ENCODE peak calls at places on chromosomes 12 and 14, in nine cellular contexts. One of them, this sample, is unnamed.

GRCh38 chr12:67271976-67272375 is 2.8 kb downstream of the CAND1 start:
- DNase-seq in mammary epithelial cell: no peak
- DNase-seq in lower leg skin: no peak
- DNase-seq in mucosa of descending colon: no peak
- DNase-seq in astrocyte of the cerebellum: peak; percentile 23
- DNase-seq in H1: no peak
- DNase-seq in neural progenitor cell: no peak
- DNase-seq in uterus: no peak
- DNase-seq in AG04450: no peak
- DNase-seq in this sample: peak; percentile 14

GRCh38 chr12:102415515-102415914 is 64.8 kb downstream of the IGF1 start:
- DNase-seq in mammary epithelial cell: no peak
- DNase-seq in lower leg skin: no peak
- DNase-seq in mucosa of descending colon: no peak
- DNase-seq in astrocyte of the cerebellum: no peak
- DNase-seq in H1: no peak
- DNase-seq in neural progenitor cell: no peak
- DNase-seq in uterus: no peak
- DNase-seq in AG04450: no peak
- DNase-seq in this sample: no peak

GRCh38 chr14:61179061-61179675 is 102.0 kb downstream of the TMEM30B start:
- DNase-seq in mammary epithelial cell: no peak
- DNase-seq in lower leg skin: no peak
- DNase-seq in mucosa of descending colon: no peak
- DNase-seq in astrocyte of the cerebellum: no peak
- DNase-seq in H1: no peak
- DNase-seq in neural progenitor cell: no peak
- DNase-seq in uterus: no peak
- DNase-seq in AG04450: no peak
- DNase-seq in this sample: no peak

GRCh38 chr14:94773017-94773681 is 3.2 kb upstream of the GSC start:
- DNase-seq in mammary epithelial cell: no peak
- DNase-seq in lower leg skin: no peak
- DNase-seq in mucosa of descending colon: no peak
- DNase-seq in astrocyte of the cerebellum: no peak
- DNase-seq in H1: no peak
- DNase-seq in neural progenitor cell: peak; percentile 83
- DNase-seq in uterus: no peak
- DNase-seq in AG04450: no peak
- DNase-seq in this sample: no peak

GRCh38 chr12:132904718-132905328 is 17.4 kb upstream of the CHFR start:
- DNase-seq in mammary epithelial cell: peak; percentile 25
- DNase-seq in lower leg skin: peak; percentile 93
- DNase-seq in mucosa of descending colon: peak; percentile 87
- DNase-seq in astrocyte of the cerebellum: no peak
- DNase-seq in H1: peak; percentile 75
- DNase-seq in neural progenitor cell: peak; percentile 90
- DNase-seq in uterus: peak; percentile 89
- DNase-seq in AG04450: no peak
- DNase-seq in this sample: no peak

GRCh38 chr12:96354326-96354725 is 45.9 kb downstream of the CDK17 start:
- DNase-seq in mammary epithelial cell: no peak
- DNase-seq in lower leg skin: no peak
- DNase-seq in mucosa of descending colon: no peak
- DNase-seq in astrocyte of the cerebellum: no peak
- DNase-seq in H1: no peak
- DNase-seq in neural progenitor cell: no peak
- DNase-seq in uterus: no peak
- DNase-seq in AG04450: peak; percentile 3
- DNase-seq in this sample: no peak

GRCh38 chr14:87149583-87150354 is 843.2 kb downstream of the GALC start:
- DNase-seq in mammary epithelial cell: peak; percentile 23
- DNase-seq in lower leg skin: no peak
- DNase-seq in mucosa of descending colon: no peak
- DNase-seq in astrocyte of the cerebellum: peak; percentile 43
- DNase-seq in H1: peak; percentile 75
- DNase-seq in neural progenitor cell: peak; percentile 55
- DNase-seq in uterus: no peak
- DNase-seq in AG04450: peak; percentile 63
- DNase-seq in this sample: peak; percentile 28

GRCh38 chr14:89801128-89801527 is 153.4 kb downstream of the EFCAB11 start:
- DNase-seq in mammary epithelial cell: peak; percentile 98
- DNase-seq in lower leg skin: no peak
- DNase-seq in mucosa of descending colon: no peak
- DNase-seq in astrocyte of the cerebellum: no peak
- DNase-seq in H1: no peak
- DNase-seq in neural progenitor cell: no peak
- DNase-seq in uterus: no peak
- DNase-seq in AG04450: no peak
- DNase-seq in this sample: no peak

GRCh38 chr12:69157023-69157655 is 82.2 kb upstream of the CPSF6 start:
- DNase-seq in mammary epithelial cell: peak; percentile 67
- DNase-seq in lower leg skin: peak; percentile 95
- DNase-seq in mucosa of descending colon: peak; percentile 90
- DNase-seq in astrocyte of the cerebellum: peak; percentile 64
- DNase-seq in H1: peak; percentile 77
- DNase-seq in neural progenitor cell: peak; percentile 91
- DNase-seq in uterus: peak; percentile 77
- DNase-seq in AG04450: peak; percentile 48
- DNase-seq in this sample: no peak

DNA sequence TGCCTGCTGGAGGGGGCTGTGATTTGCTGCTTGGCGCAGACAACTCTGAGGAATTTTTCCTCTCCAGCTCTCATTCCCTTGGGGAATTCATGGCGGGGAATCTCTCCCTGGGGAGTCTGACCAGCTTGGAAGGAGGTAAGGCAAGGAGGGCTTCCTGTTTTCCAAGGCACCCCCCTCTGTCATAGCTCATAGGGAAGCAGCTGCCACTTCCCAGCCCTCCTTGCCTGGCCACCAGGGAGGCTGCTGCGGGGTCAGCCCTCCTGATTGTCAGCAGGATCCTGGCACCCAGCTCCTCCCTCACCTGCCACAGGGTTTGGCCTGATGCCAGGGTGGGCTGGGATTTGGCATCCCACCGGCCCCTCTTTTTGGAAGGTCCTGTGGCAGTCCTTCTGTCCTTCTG is 74.8 kb downstream of the TSPAN9 start:
- DNase-seq in mammary epithelial cell: no peak
- DNase-seq in lower leg skin: no peak
- DNase-seq in mucosa of descending colon: no peak
- DNase-seq in astrocyte of the cerebellum: peak; percentile 28
- DNase-seq in H1: no peak
- DNase-seq in neural progenitor cell: peak; percentile 42
- DNase-seq in uterus: no peak
- DNase-seq in AG04450: no peak
- DNase-seq in this sample: no peak
- H3K4me3 ChIP-seq in mammary epithelial cell: no peak overlapping the region
- H3K4me3 ChIP-seq in lower leg skin: no peak overlapping the region
- H3K4me3 ChIP-seq in mucosa of descending colon: no peak overlapping the region
- H3K4me3 ChIP-seq in astrocyte of the cerebellum: no peak overlapping the region
- H3K4me3 ChIP-seq in H1: no peak overlapping the region
- H3K4me3 ChIP-seq in neural progenitor cell: no peak overlapping the region
- H3K4me3 ChIP-seq in uterus: no peak overlapping the region
- H3K4me3 ChIP-seq in AG04450: no peak overlapping the region
- H3K4me3 ChIP-seq in this sample: no peak overlapping the region

GRCh38 chr12:127670294-127670693 is 596.7 kb upstream of the TMEM132C start:
- DNase-seq in mammary epithelial cell: no peak
- DNase-seq in lower leg skin: no peak
- DNase-seq in mucosa of descending colon: no peak
- DNase-seq in astrocyte of the cerebellum: no peak
- DNase-seq in H1: no peak
- DNase-seq in neural progenitor cell: no peak
- DNase-seq in uterus: no peak
- DNase-seq in AG04450: no peak
- DNase-seq in this sample: no peak
- TF ChIP-seq CTCF in mammary epithelial cell: no peak
- TF ChIP-seq CTCF in lower leg skin: no peak
- TF ChIP-seq CTCF in mucosa of descending colon: no peak
- TF ChIP-seq CTCF in astrocyte of the cerebellum: no peak
- TF ChIP-seq CTCF in H1: no peak
- TF ChIP-seq CTCF in neural progenitor cell: no peak
- TF ChIP-seq CTCF in uterus: no peak
- TF ChIP-seq CTCF in AG04450: no peak
- TF ChIP-seq CTCF in this sample: no peak

GRCh38 chr14:64504897-64505771 is 564 bp downstream of the ZBTB1 start:
- DNase-seq in mammary epithelial cell: peak; percentile 87
- DNase-seq in lower leg skin: peak; percentile 98
- DNase-seq in mucosa of descending colon: peak; percentile 95
- DNase-seq in astrocyte of the cerebellum: peak; percentile 45
- DNase-seq in H1: peak; percentile 62
- DNase-seq in neural progenitor cell: peak; percentile 94
- DNase-seq in uterus: peak; percentile 86
- DNase-seq in AG04450: peak; percentile 57
- DNase-seq in this sample: no peak

GRCh38 chr14:64507376-64508156 is 3.0 kb downstream of the ZBTB1 start:
- DNase-seq in mammary epithelial cell: peak; percentile 78
- DNase-seq in lower leg skin: no peak
- DNase-seq in mucosa of descending colon: no peak
- DNase-seq in astrocyte of the cerebellum: no peak
- DNase-seq in H1: no peak
- DNase-seq in neural progenitor cell: no peak
- DNase-seq in uterus: no peak
- DNase-seq in AG04450: no peak
- DNase-seq in this sample: no peak

GRCh38 chr14:64509036-64509435 is 4.5 kb downstream of the ZBTB1 start:
- DNase-seq in mammary epithelial cell: no peak
- DNase-seq in lower leg skin: no peak
- DNase-seq in mucosa of descending colon: no peak
- DNase-seq in astrocyte of the cerebellum: no peak
- DNase-seq in H1: peak; percentile 21
- DNase-seq in neural progenitor cell: peak; percentile 23
- DNase-seq in uterus: no peak
- DNase-seq in AG04450: no peak
- DNase-seq in this sample: no peak

GRCh38 chr14:64508215-64508776 is 3.7 kb downstream of the ZBTB1 start:
- DNase-seq in mammary epithelial cell: no peak
- DNase-seq in lower leg skin: no peak
- DNase-seq in mucosa of descending colon: no peak
- DNase-seq in astrocyte of the cerebellum: no peak
- DNase-seq in H1: no peak
- DNase-seq in neural progenitor cell: no peak
- DNase-seq in uterus: no peak
- DNase-seq in AG04450: no peak
- DNase-seq in this sample: no peak

DNA sequence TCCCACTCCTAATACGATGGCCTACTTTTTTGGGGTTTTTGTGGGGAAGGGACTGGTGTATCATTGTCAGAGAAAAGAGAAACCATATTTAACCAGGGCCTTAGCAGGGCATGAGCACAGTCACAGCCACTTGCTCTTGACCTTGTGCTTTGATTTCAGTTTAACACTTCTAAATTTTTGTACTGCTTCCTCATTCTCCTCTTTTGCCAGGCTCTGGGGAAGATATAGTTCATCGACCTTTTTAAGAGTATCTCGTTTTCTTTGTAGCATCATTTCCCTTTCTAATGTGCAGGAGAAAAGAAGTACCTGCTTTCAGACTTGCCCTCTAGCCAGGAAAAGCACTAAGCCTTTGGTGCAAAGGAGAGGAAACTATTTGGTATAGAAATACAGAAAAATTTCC is 2.2 kb downstream of the ZBTB1 start:
- DNase-seq in mammary epithelial cell: no peak
- DNase-seq in lower leg skin: no peak
- DNase-seq in mucosa of descending colon: no peak
- DNase-seq in astrocyte of the cerebellum: no peak
- DNase-seq in H1: no peak
- DNase-seq in neural progenitor cell: no peak
- DNase-seq in uterus: no peak
- DNase-seq in AG04450: no peak
- DNase-seq in this sample: no peak
- H3K4me3 ChIP-seq in mammary epithelial cell: peak overlapping the region; percentile 21
- H3K4me3 ChIP-seq in lower leg skin: no peak overlapping the region
- H3K4me3 ChIP-seq in mucosa of descending colon: no peak overlapping the region
- H3K4me3 ChIP-seq in astrocyte of the cerebellum: peak overlapping the region; percentile 22
- H3K4me3 ChIP-seq in H1: no peak overlapping the region
- H3K4me3 ChIP-seq in neural progenitor cell: no peak overlapping the region
- H3K4me3 ChIP-seq in uterus: no peak overlapping the region
- H3K4me3 ChIP-seq in AG04450: peak overlapping the region; percentile 47
- H3K4me3 ChIP-seq in this sample: peak overlapping the region; percentile 45

GRCh38 chr14:74956280-74957072 is 1.1 kb upstream of the PGF start:
- DNase-seq in mammary epithelial cell: no peak
- DNase-seq in lower leg skin: no peak
- DNase-seq in mucosa of descending colon: no peak
- DNase-seq in astrocyte of the cerebellum: no peak
- DNase-seq in H1: no peak
- DNase-seq in neural progenitor cell: peak; percentile 61
- DNase-seq in uterus: no peak
- DNase-seq in AG04450: no peak
- DNase-seq in this sample: no peak

GRCh38 chr14:74954232-74954946 is 1.0 kb downstream of the PGF start:
- DNase-seq in mammary epithelial cell: no peak
- DNase-seq in lower leg skin: no peak
- DNase-seq in mucosa of descending colon: no peak
- DNase-seq in astrocyte of the cerebellum: no peak
- DNase-seq in H1: no peak
- DNase-seq in neural progenitor cell: peak; percentile 65
- DNase-seq in uterus: no peak
- DNase-seq in AG04450: no peak
- DNase-seq in this sample: no peak

GRCh38 chr14:74954947-74955228 is 509 bp downstream of the PGF start:
- DNase-seq in mammary epithelial cell: no peak
- DNase-seq in lower leg skin: no peak
- DNase-seq in mucosa of descending colon: no peak
- DNase-seq in astrocyte of the cerebellum: no peak
- DNase-seq in H1: no peak
- DNase-seq in neural progenitor cell: no peak
- DNase-seq in uterus: no peak
- DNase-seq in AG04450: no peak
- DNase-seq in this sample: no peak

GRCh38 chr14:74955229-74955999 is at the start of gene PGF:
- DNase-seq in mammary epithelial cell: peak; percentile 44
- DNase-seq in lower leg skin: no peak
- DNase-seq in mucosa of descending colon: peak; percentile 75
- DNase-seq in astrocyte of the cerebellum: no peak
- DNase-seq in H1: no peak
- DNase-seq in neural progenitor cell: peak; percentile 90
- DNase-seq in uterus: peak; percentile 78
- DNase-seq in AG04450: no peak
- DNase-seq in this sample: no peak

GRCh38 chr14:74956000-74956279 is 543 bp upstream of the PGF start:
- DNase-seq in mammary epithelial cell: no peak
- DNase-seq in lower leg skin: no peak
- DNase-seq in mucosa of descending colon: no peak
- DNase-seq in astrocyte of the cerebellum: no peak
- DNase-seq in H1: no peak
- DNase-seq in neural progenitor cell: no peak
- DNase-seq in uterus: no peak
- DNase-seq in AG04450: no peak
- DNase-seq in this sample: no peak
- TF ChIP-seq CTCF in mammary epithelial cell: no peak
- TF ChIP-seq CTCF in lower leg skin: no peak
- TF ChIP-seq CTCF in mucosa of descending colon: no peak
- TF ChIP-seq CTCF in astrocyte of the cerebellum: no peak
- TF ChIP-seq CTCF in H1: no peak
- TF ChIP-seq CTCF in neural progenitor cell: no peak
- TF ChIP-seq CTCF in uterus: no peak
- TF ChIP-seq CTCF in AG04450: no peak
- TF ChIP-seq CTCF in this sample: no peak